ENCODE peak calls at places on chromosomes 7 and 10, in six cellular contexts. One of them, this sample, is unnamed.

GRCh38 chr7:22093003-22093402 is 147.3 kb upstream of the CDCA7L start:
- DNase-seq in HCT116: no peak
- DNase-seq in H1: no peak
- DNase-seq in A549: no peak
- DNase-seq in NB4: no peak
- DNase-seq in uterus: no peak
- DNase-seq in this sample: no peak

GRCh38 chr7:106518986-106519385 is 142.0 kb downstream of the CCDC71L start:
- DNase-seq in H1: no peak
- DNase-seq in A549: no peak
- DNase-seq in HCT116: no peak
- DNase-seq in uterus: no peak
- DNase-seq in NB4: no peak
- DNase-seq in this sample: peak; percentile 33

GRCh38 chr7:22952306-22953011 is 61.5 kb downstream of the HYCC1 start:
- DNase-seq in uterus: no peak
- DNase-seq in H1: no peak
- DNase-seq in NB4: no peak
- DNase-seq in HCT116: no peak
- DNase-seq in A549: no peak
- DNase-seq in this sample: no peak

GRCh38 chr7:99108615-99109014 is 35.3 kb downstream of the SMURF1 start:
- DNase-seq in H1: no peak
- DNase-seq in NB4: no peak
- DNase-seq in uterus: no peak
- DNase-seq in A549: no peak
- DNase-seq in HCT116: no peak
- DNase-seq in this sample: no peak

GRCh38 chr7:98110249-98111022 is 3.8 kb downstream of the LMTK2 start:
- DNase-seq in A549: no peak
- DNase-seq in uterus: no peak
- DNase-seq in NB4: no peak
- DNase-seq in H1: no peak
- DNase-seq in HCT116: no peak
- DNase-seq in this sample: peak; percentile 75

GRCh38 chr10:123241391-123242141 is 87.4 kb downstream of the BUB3 start:
- DNase-seq in HCT116: no peak
- DNase-seq in uterus: no peak
- DNase-seq in A549: no peak
- DNase-seq in NB4: peak; percentile 19
- DNase-seq in H1: no peak
- DNase-seq in this sample: no peak

GRCh38 chr7:138004936-138005335 is 3.0 kb upstream of the CREB3L2 start:
- DNase-seq in H1: no peak
- DNase-seq in uterus: no peak
- DNase-seq in HCT116: no peak
- DNase-seq in NB4: no peak
- DNase-seq in A549: no peak
- DNase-seq in this sample: no peak

GRCh38 chr10:65559369-65559768 is 1366.5 kb upstream of the LRRTM3 start:
- DNase-seq in NB4: no peak
- DNase-seq in H1: no peak
- DNase-seq in HCT116: no peak
- DNase-seq in uterus: no peak
- DNase-seq in A549: no peak
- DNase-seq in this sample: no peak

GRCh38 chr10:10222288-10222945 is 795.3 kb upstream of the CELF2 start:
- DNase-seq in H1: no peak
- DNase-seq in A549: no peak
- DNase-seq in NB4: no peak
- DNase-seq in uterus: no peak
- DNase-seq in HCT116: no peak
- DNase-seq in this sample: no peak

GRCh38 chr7:133753513-133753912 is 373.6 kb upstream of the LRGUK start:
- DNase-seq in NB4: no peak
- DNase-seq in uterus: no peak
- DNase-seq in HCT116: no peak
- DNase-seq in A549: no peak
- DNase-seq in H1: no peak
- DNase-seq in this sample: no peak

GRCh38 chr7:108384721-108385483 is 71.3 kb downstream of the NRCAM start:
- DNase-seq in H1: no peak
- DNase-seq in HCT116: no peak
- DNase-seq in NB4: peak; percentile 7
- DNase-seq in uterus: no peak
- DNase-seq in A549: no peak
- DNase-seq in this sample: no peak

GRCh38 chr7:28126047-28127041 is 54.3 kb downstream of the JAZF1 start:
- DNase-seq in NB4: peak; percentile 54
- DNase-seq in HCT116: no peak
- DNase-seq in H1: no peak
- DNase-seq in A549: no peak
- DNase-seq in uterus: peak; percentile 57
- DNase-seq in this sample: no peak

GRCh38 chr7:102021841-102022618 is 204.6 kb downstream of the CUX1 start:
- DNase-seq in NB4: no peak
- DNase-seq in H1: no peak
- DNase-seq in A549: no peak
- DNase-seq in uterus: no peak
- DNase-seq in HCT116: no peak
- DNase-seq in this sample: no peak

GRCh38 chr10:102121739-102122372 is 1.7 kb upstream of the LDB1 start:
- DNase-seq in H1: peak; percentile 57
- DNase-seq in uterus: peak; percentile 83
- DNase-seq in HCT116: no peak
- DNase-seq in A549: no peak
- DNase-seq in NB4: no peak
- DNase-seq in this sample: no peak

GRCh38 chr7:98616381-98617050 is 569 bp upstream of the NPTX2 start:
- DNase-seq in H1: peak; percentile 76
- DNase-seq in NB4: no peak
- DNase-seq in HCT116: no peak
- DNase-seq in uterus: no peak
- DNase-seq in A549: no peak
- DNase-seq in this sample: no peak

GRCh38 chr10:80168111-80168511 is 35.6 kb downstream of the PLAC9 start:
- DNase-seq in H1: no peak
- DNase-seq in HCT116: no peak
- DNase-seq in NB4: no peak
- DNase-seq in uterus: no peak
- DNase-seq in A549: no peak
- DNase-seq in this sample: no peak

GRCh38 chr7:66110861-66111260 is 3.8 kb upstream of the CRCP start:
- DNase-seq in A549: peak; percentile 17
- DNase-seq in HCT116: peak; percentile 94
- DNase-seq in H1: no peak
- DNase-seq in NB4: peak; percentile 66
- DNase-seq in uterus: no peak
- DNase-seq in this sample: no peak

GRCh38 chr7:24755541-24756416 is 1.5 kb downstream of the GSDME start:
- DNase-seq in H1: no peak
- DNase-seq in NB4: peak; percentile 75
- DNase-seq in HCT116: no peak
- DNase-seq in A549: no peak
- DNase-seq in uterus: no peak
- DNase-seq in this sample: no peak

GRCh38 chr7:106012935-106013439 is 49.9 kb downstream of the CDHR3 start:
- DNase-seq in uterus: no peak
- DNase-seq in HCT116: no peak
- DNase-seq in NB4: no peak
- DNase-seq in A549: no peak
- DNase-seq in H1: no peak
- DNase-seq in this sample: no peak

GRCh38 chr10:31977440-31978157 is 49.0 kb upstream of the ARHGAP12 start:
- DNase-seq in H1: no peak
- DNase-seq in A549: no peak
- DNase-seq in NB4: peak; percentile 83
- DNase-seq in uterus: no peak
- DNase-seq in HCT116: no peak
- DNase-seq in this sample: no peak

GRCh38 chr7:152664636-152665035 is 11.3 kb downstream of the XRCC2 start:
- DNase-seq in A549: no peak
- DNase-seq in uterus: no peak
- DNase-seq in HCT116: no peak
- DNase-seq in H1: no peak
- DNase-seq in NB4: no peak
- DNase-seq in this sample: no peak

GRCh38 chr10:119306964-119307363 is 99.6 kb downstream of the GRK5 start:
- DNase-seq in H1: no peak
- DNase-seq in uterus: no peak
- DNase-seq in A549: no peak
- DNase-seq in NB4: no peak
- DNase-seq in HCT116: no peak
- DNase-seq in this sample: no peak

GRCh38 chr10:100895346-100895745 is 17.4 kb upstream of the SLF2 start:
- DNase-seq in HCT116: no peak
- DNase-seq in H1: peak; percentile 22
- DNase-seq in A549: no peak
- DNase-seq in NB4: peak; percentile 25
- DNase-seq in uterus: no peak
- DNase-seq in this sample: no peak

GRCh38 chr10:110742801-110743200 is 98.7 kb downstream of the RBM20 start:
- DNase-seq in NB4: no peak
- DNase-seq in uterus: no peak
- DNase-seq in A549: no peak
- DNase-seq in HCT116: no peak
- DNase-seq in H1: no peak
- DNase-seq in this sample: no peak

GRCh38 chr7:119046068-119046467 is 821.6 kb downstream of the ANKRD7 start:
- DNase-seq in H1: no peak
- DNase-seq in HCT116: no peak
- DNase-seq in NB4: no peak
- DNase-seq in A549: no peak
- DNase-seq in uterus: no peak
- DNase-seq in this sample: no peak

GRCh38 chr10:44821290-44821689 is 89.8 kb upstream of the TMEM72 start:
- DNase-seq in HCT116: no peak
- DNase-seq in NB4: no peak
- DNase-seq in A549: no peak
- DNase-seq in H1: no peak
- DNase-seq in uterus: no peak
- DNase-seq in this sample: no peak

GRCh38 chr10:122241836-122242235 is 29.3 kb upstream of the BTBD16 start:
- DNase-seq in NB4: no peak
- DNase-seq in A549: no peak
- DNase-seq in uterus: no peak
- DNase-seq in HCT116: no peak
- DNase-seq in H1: no peak
- DNase-seq in this sample: no peak

GRCh38 chr7:127907638-127908040 is 123.6 kb downstream of the LRRC4 start:
- DNase-seq in H1: no peak
- DNase-seq in A549: no peak
- DNase-seq in uterus: no peak
- DNase-seq in NB4: peak; percentile 15
- DNase-seq in HCT116: no peak
- DNase-seq in this sample: no peak

DNA sequence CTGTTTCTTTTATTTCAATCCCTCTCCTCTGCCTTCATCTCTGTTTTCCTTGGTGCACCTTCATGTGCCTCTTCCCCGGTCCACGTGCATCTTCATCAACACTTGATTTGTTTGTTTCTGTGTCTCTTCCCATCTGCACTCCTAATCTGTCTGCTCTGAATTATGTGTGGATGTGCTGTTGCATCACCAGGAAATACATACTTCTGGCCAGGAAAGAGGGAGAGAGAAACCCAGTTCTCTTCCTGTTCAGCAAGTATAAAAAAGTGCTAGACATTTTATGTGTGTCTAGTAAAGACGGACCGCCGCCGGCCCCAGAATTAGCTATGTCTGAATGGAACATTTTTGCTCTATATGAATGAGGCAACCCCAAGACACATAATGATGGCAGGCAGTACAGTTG is 93.8 kb downstream of the CALD1 start:
- DNase-seq in HCT116: no peak
- DNase-seq in A549: no peak
- DNase-seq in H1: no peak
- DNase-seq in uterus: no peak
- DNase-seq in NB4: no peak
- DNase-seq in this sample: no peak
- H3K4me3 ChIP-seq in HCT116: no peak overlapping the region
- H3K4me3 ChIP-seq in A549: no peak overlapping the region
- H3K4me3 ChIP-seq in H1: no peak overlapping the region
- H3K4me3 ChIP-seq in uterus: no peak overlapping the region
- H3K4me3 ChIP-seq in NB4: no peak overlapping the region
- H3K4me3 ChIP-seq in this sample: no peak overlapping the region

DNA sequence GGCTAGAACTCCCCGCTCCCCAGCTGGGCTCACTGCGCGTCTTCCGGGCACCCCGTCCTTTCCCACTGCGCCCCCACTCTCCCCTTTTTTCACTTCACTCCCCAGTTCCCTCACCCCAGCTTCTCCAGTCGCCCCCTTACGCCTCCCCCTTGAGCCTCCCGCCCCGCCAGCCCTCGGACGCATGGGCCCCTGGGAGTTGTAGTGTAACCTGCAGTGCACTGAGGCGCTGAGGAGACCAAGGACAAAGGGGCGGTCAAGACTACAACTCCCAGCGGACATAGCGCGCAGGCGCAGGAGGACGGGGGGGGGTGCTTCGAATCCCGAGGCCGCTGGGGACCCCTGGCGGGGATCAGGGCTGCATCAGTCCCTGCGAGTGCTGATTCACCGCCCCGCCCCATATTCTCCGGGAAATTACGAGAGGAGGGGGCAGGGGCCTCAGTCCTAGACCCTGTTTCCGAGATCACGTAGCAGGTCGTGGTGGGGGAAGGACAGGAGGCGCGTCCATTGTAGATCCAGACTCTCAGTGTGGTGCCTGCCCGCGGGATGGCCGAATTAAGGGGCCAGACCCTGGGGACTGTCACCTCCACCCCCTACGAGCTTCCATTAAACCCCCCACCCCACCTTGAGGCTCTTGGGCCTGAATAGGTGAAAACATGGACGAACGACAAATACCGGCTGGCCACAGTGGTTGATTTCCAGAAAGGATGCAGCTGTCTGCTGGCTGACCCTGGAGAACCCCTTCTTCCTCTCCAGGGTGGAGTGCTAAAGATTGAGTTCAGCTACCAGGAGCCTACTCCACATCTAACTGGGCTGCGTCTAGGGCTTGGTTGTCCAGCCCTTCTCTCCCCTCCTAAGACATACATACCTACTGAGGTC is 558 bp upstream of the YWHAG start:
- DNase-seq in uterus: peak; percentile 98
- DNase-seq in NB4: peak; percentile 99
- DNase-seq in A549: peak; percentile 90
- DNase-seq in HCT116: peak; percentile 98
- DNase-seq in H1: peak; percentile 93
- DNase-seq in this sample: peak; percentile 98
- TF ChIP-seq POLR2A in uterus: no peak
- TF ChIP-seq POLR2A in NB4: peak; percentile 47
- TF ChIP-seq POLR2A in A549: peak; percentile 26
- TF ChIP-seq POLR2A in HCT116: no peak
- TF ChIP-seq POLR2A in H1: peak; percentile 26
- TF ChIP-seq POLR2A in this sample: no peak

GRCh38 chr7:91883676-91884362 is 3.3 kb upstream of the MTERF1 start:
- DNase-seq in HCT116: no peak
- DNase-seq in H1: no peak
- DNase-seq in uterus: no peak
- DNase-seq in A549: no peak
- DNase-seq in NB4: no peak
- DNase-seq in this sample: no peak
- H3K4me3 ChIP-seq in HCT116: no peak overlapping the region
- H3K4me3 ChIP-seq in H1: no peak overlapping the region
- H3K4me3 ChIP-seq in uterus: no peak overlapping the region
- H3K4me3 ChIP-seq in A549: no peak overlapping the region
- H3K4me3 ChIP-seq in NB4: no peak overlapping the region
- H3K4me3 ChIP-seq in this sample: no peak overlapping the region

GRCh38 chr10:133277993-133278576 is 1.4 kb upstream of the ADAM8 start:
- DNase-seq in NB4: peak; percentile 77
- DNase-seq in HCT116: no peak
- DNase-seq in H1: no peak
- DNase-seq in uterus: no peak
- DNase-seq in A549: no peak
- DNase-seq in this sample: peak; percentile 83
- TF ChIP-seq POLR2A in NB4: no peak
- TF ChIP-seq POLR2A in HCT116: no peak
- TF ChIP-seq POLR2A in H1: no peak
- TF ChIP-seq POLR2A in uterus: no peak
- TF ChIP-seq POLR2A in A549: no peak
- TF ChIP-seq POLR2A in this sample: no peak